ENCODE peak calls at places on chromosomes 16 and 17, in four cellular contexts. One of them, this sample, is unnamed.

GRCh38 chr16:54647731-54648221 is 282.9 kb upstream of the IRX5 start:
- DNase-seq in HuH-7.5: no peak
- DNase-seq in IMR-90: no peak
- DNase-seq in nephron progenitor cell: no peak
- DNase-seq in this sample: no peak

GRCh38 chr17:61250335-61250890 is 149.2 kb upstream of the TBX2 start:
- DNase-seq in HuH-7.5: no peak
- DNase-seq in IMR-90: peak
- DNase-seq in nephron progenitor cell: no peak
- DNase-seq in this sample: no peak

GRCh38 chr17:40666366-40666765 is 1.4 kb upstream of the KRT222 start:
- DNase-seq in HuH-7.5: no peak
- DNase-seq in IMR-90: no peak
- DNase-seq in nephron progenitor cell: no peak
- DNase-seq in this sample: no peak

GRCh38 chr17:13016881-13017622 is 775 bp downstream of the ELAC2 start:
- DNase-seq in HuH-7.5: no peak
- DNase-seq in IMR-90: peak
- DNase-seq in nephron progenitor cell: no peak
- DNase-seq in this sample: peak

GRCh38 chr16:1612320-1613111 is at the start of gene CRAMP1:
- DNase-seq in HuH-7.5: peak
- DNase-seq in IMR-90: no peak
- DNase-seq in nephron progenitor cell: peak
- DNase-seq in this sample: peak

GRCh38 chr17:4510615-4510941 is 11.9 kb downstream of the SPNS2 start:
- DNase-seq in HuH-7.5: no peak
- DNase-seq in IMR-90: no peak
- DNase-seq in nephron progenitor cell: no peak
- DNase-seq in this sample: no peak

GRCh38 chr17:46889992-46890564 is 32.9 kb upstream of the GOSR2 start:
- DNase-seq in HuH-7.5: no peak
- DNase-seq in IMR-90: no peak
- DNase-seq in nephron progenitor cell: no peak
- DNase-seq in this sample: no peak

GRCh38 chr17:17191961-17192381 is 14.2 kb downstream of the PLD6 start:
- DNase-seq in HuH-7.5: no peak
- DNase-seq in IMR-90: peak
- DNase-seq in nephron progenitor cell: no peak
- DNase-seq in this sample: no peak

GRCh38 chr17:82439194-82439828 is 11.2 kb downstream of the CYBC1 start:
- DNase-seq in HuH-7.5: no peak
- DNase-seq in IMR-90: no peak
- DNase-seq in nephron progenitor cell: no peak
- DNase-seq in this sample: no peak

GRCh38 chr17:77090476-77090875 is 50.3 kb upstream of the SEC14L1 start:
- DNase-seq in HuH-7.5: no peak
- DNase-seq in IMR-90: no peak
- DNase-seq in nephron progenitor cell: no peak
- DNase-seq in this sample: no peak

GRCh38 chr17:39659286-39660010 is 5.7 kb upstream of the TCAP start:
- DNase-seq in HuH-7.5: no peak
- DNase-seq in IMR-90: no peak
- DNase-seq in nephron progenitor cell: no peak
- DNase-seq in this sample: no peak

GRCh38 chr17:74947041-74947754 is 11.5 kb downstream of the OTOP3 start:
- DNase-seq in HuH-7.5: no peak
- DNase-seq in IMR-90: no peak
- DNase-seq in nephron progenitor cell: no peak
- DNase-seq in this sample: no peak